ENCODE peak calls at places on chromosomes 11 and 22, in six cellular contexts. M, B, N, P, X and L are unnamed samples.

GRCh38 chr11:5090668-5091067 is 21.3 kb downstream of the OR52E1 start:
- DNase-seq in N (no peak), B (no peak), P (no peak), X (no peak), M (no peak), L (no peak)

GRCh38 chr22:26763633-26764295 is 106.4 kb downstream of the MIAT start:
- DNase-seq in N (peak), P (no peak), M (no peak), X (peak), B (peak), L (peak)

GRCh38 chr11:34356576-34356917 is 1.3 kb downstream of the ABTB2 start:
- DNase-seq in P (peak), B (peak), N (peak), X (peak), M (no peak), L (peak)

GRCh38 chr22:36587289-36588154 is 58.6 kb upstream of the EIF3D start:
- DNase-seq in N (peak), P (no peak), B (peak), M (no peak), X (peak), L (peak)

GRCh38 chr11:117145393-117145761 is 1.3 kb downstream of the PAFAH1B2 start:
- DNase-seq in M (no peak), N (peak), P (no peak), B (peak), X (peak), L (peak)

GRCh38 chr22:48743601-48744282 is 1083.9 kb downstream of the BRD1 start:
- DNase-seq in N (no peak), X (no peak), M (peak), P (no peak), B (no peak), L (no peak)

GRCh38 chr11:43555811-43556210 is 124.7 kb upstream of the HSD17B12 start:
- DNase-seq in X (peak), B (peak), P (no peak), M (no peak), N (peak), L (no peak)

GRCh38 chr22:25749420-25750169 is 7.6 kb downstream of the MYO18B start:
- DNase-seq in M (no peak), N (no peak), X (peak), B (no peak), P (no peak), L (no peak)

GRCh38 chr22:17369553-17370035 is 334 bp downstream of the CECR2 start:
- DNase-seq in N (no peak), B (peak), M (no peak), P (peak), X (no peak), L (no peak)

GRCh38 chr11:22491826-22492225 is 133.8 kb downstream of the FANCF start:
- DNase-seq in B (peak), M (no peak), N (peak), X (peak), P (no peak), L (no peak)

GRCh38 chr11:2156416-2157182 is 4.4 kb downstream of the INS start:
- DNase-seq in M (peak), N (peak), P (peak), B (peak), X (peak), L (peak)

GRCh38 chr22:49929553-49929979 is 11.1 kb downstream of the CRELD2 start:
- DNase-seq in B (peak), M (no peak), P (peak), X (no peak), N (peak), L (peak)
- TF ChIP-seq CTCF in B (peak), M (peak), P (peak), X (peak), N (peak), L (peak)

GRCh38 chr11:61829806-61830205 is 1.7 kb downstream of the FADS2 start:
- DNase-seq in P (no peak), N (no peak), M (no peak), X (no peak), B (no peak), L (no peak)
- H3K4me3 ChIP-seq in P (peak), N (peak), M (no peak), X (peak), B (peak), L (peak)

DNA sequence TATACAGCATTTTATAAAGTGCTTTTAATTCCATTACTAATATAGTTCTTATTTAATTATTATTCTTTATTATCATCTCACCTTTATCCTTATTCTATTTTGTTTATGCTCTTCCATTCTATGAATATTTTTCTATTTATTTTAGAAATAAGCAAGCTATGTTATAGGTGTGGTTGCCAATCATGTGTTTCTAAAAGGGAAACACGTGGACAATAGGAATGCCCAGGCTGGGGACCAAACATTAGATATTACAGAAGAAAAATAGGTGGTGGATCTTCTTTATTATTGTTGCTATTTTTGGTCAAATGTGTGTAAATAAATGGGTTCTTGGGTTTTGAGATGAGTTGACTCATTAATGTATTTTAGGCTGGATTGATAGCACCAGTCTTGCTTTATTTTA is 438.3 kb downstream of the RAB38 start:
- DNase-seq in P (no peak), N (no peak), B (no peak), X (no peak), M (no peak), L (no peak)
- TF ChIP-seq CTCF in P (no peak), N (no peak), B (no peak), X (no peak), M (no peak), L (no peak)

DNA sequence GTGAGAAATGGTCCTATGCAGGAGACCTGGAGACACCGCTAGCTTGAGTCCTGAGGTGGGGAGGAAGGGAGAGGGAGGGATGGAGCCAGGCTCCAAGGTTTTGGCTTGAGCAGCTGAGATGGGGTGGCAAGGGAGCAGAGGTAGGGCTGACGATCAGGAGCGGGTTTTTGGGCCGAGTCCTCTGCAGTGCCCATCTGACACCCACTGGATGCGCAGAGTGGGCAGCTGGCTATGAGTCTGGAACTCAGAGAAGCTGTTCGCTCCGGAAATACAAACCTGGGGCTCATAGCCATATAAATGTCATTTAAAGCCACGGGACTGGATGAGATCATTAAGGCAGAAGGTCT is 450 bp upstream of the MAFF start:
- DNase-seq in P (no peak), X (no peak), B (no peak), N (no peak), M (no peak), L (no peak)
- H3K4me3 ChIP-seq in P (peak), X (peak), B (peak), N (peak), M (peak), L (peak)

DNA sequence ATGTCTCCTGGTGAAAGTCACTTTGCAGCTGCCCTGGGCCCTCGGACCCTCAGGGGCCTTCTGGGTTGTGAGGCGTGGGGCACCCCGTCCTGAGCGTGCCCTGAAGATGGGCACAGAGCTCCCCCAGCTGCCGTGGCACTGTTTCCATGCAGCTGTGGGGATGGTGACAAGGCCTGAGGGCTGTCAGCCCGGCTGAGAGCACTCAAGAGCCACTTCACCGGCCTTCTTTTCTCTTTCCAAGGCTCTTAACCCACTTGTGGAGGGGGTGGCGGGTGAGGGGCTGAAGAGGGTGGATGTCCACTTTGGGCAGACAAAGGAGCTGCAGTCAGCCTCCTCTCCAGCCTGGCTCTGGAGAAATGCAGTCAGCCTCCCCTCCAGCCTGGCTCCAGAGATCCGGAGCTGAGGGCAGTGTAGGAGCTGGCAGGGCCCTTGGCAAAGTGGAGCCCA is 239.5 kb downstream of the ST3GAL4 start:
- DNase-seq in B (no peak), N (no peak), P (no peak), X (no peak), M (no peak), L (no peak)
- TF ChIP-seq CTCF in B (no peak), N (no peak), P (no peak), X (no peak), M (no peak), L (no peak)

GRCh38 chr22:28986366-28986765 is 75.3 kb downstream of the C22orf31 start:
- DNase-seq in P (no peak), M (no peak), X (peak), B (peak), N (peak), L (no peak)

GRCh38 chr22:28989912-28990311 is 71.7 kb downstream of the C22orf31 start:
- DNase-seq in N (no peak), B (no peak), M (no peak), X (no peak), P (no peak), L (no peak)

GRCh38 chr22:28989035-28989464 is 72.6 kb downstream of the C22orf31 start:
- DNase-seq in P (no peak), B (no peak), M (no peak), X (peak), N (no peak), L (peak)

GRCh38 chr22:28988455-28988854 is 73.2 kb downstream of the C22orf31 start:
- DNase-seq in N (no peak), B (no peak), X (no peak), M (no peak), P (no peak), L (no peak)

GRCh38 chr22:28989484-28989883 is 72.1 kb downstream of the C22orf31 start:
- DNase-seq in B (no peak), P (no peak), X (peak), N (peak), M (no peak), L (no peak)
- H3K4me3 ChIP-seq in B (no peak), P (no peak), X (no peak), N (no peak), M (no peak), L (no peak)

DNA sequence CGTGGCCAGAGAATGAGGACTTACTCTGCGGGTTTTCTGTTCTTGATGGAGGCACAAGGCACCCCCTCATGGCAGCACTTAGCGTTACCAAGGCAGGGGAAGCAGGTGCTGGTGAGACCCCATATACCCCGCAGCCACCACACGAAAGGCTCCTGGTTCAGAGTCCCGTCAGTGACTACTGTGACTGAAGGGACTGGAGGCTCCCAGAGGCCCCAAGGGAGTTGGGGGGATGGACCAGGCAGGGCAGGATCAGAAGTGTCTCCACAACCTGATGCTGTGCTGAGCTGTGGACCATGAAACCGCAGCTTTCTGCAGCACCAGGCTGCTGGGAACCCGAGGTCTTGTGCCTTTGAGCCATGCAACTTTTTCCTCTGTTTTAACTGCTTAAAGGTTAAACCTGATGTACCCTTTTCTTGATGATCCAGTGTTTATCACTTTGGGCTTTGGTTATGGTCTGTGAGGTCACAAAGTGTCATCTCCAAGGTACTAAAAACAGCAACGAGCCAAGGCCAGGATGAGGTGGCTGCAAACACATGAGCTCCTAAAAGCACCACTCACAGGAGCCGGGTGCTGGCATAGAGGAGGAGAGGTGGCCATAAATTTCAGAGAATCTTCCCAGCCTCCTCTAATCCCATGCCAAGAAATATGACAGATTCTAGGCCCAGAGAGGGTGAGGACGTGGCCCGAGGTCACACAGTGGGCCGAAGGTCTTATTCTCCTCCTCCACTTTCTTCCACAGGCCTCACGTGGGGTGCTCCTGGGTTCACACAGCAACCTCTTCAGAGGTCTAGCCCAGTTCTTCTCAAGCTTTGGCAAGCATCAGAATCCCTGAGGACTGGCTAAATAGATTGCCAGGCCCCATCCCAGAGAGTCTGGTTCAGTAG is 4.2 kb upstream of the LRRC32 start:
- DNase-seq in N (no peak), B (no peak), X (no peak), P (no peak), M (no peak), L (no peak)
- TF ChIP-seq CTCF in N (peak), B (peak), X (no peak), P (no peak), M (no peak), L (no peak)

GRCh38 chr11:29184939-29185890 is 831.6 kb downstream of the KCNA4 start:
- DNase-seq in M (no peak), P (no peak), N (peak), B (peak), X (peak), L (peak)
- H3K4me3 ChIP-seq in M (no peak), P (no peak), N (no peak), B (no peak), X (no peak), L (no peak)